ENCODE peak calls at places on chromosomes 4 and X, in ten cellular contexts. G is suprapubic skin, A is GM23338, T is DND-41, L is lower lobe of right lung, P is endodermal cell, W is cardiac muscle cell, Y is fibroblast of lung, V is kidney, B is pancreas. N is an unnamed sample. For H3K4me1, the result is how much of the 10 kb centered on the place peaks cover.

GRCh38 chr4:184328022-184328736 is 110.5 kb upstream of the ENPP6 start:
- DNase-seq in G (no peak), A (no peak), T (no peak), L (no peak), P (peak), W (no peak), Y (no peak), V (no peak), B (no peak), N (no peak)

GRCh38 chr4:40559585-40560465 is 69.8 kb downstream of the RBM47 start:
- DNase-seq in G (no peak), A (no peak), T (no peak), L (no peak), P (no peak), W (no peak), Y (no peak), V (no peak), B (no peak), N (no peak)

GRCh38 chrX:3271485-3272186 is 74.8 kb downstream of the MXRA5 start:
- DNase-seq in G (no peak), A (no peak), T (no peak), L (no peak), P (no peak), W (no peak), Y (peak), V (no peak), B (no peak), N (no peak)

GRCh38 chrX:40009462-40009851 is 88.3 kb downstream of the BCOR start:
- DNase-seq in G (no peak), A (peak), T (no peak), L (no peak), P (peak), W (peak), Y (no peak), V (no peak), B (peak), N (peak)

GRCh38 chr4:22921891-22922290 is 229.2 kb downstream of the GBA3 start:
- DNase-seq in G (no peak), A (no peak), T (no peak), L (no peak), P (no peak), W (no peak), Y (no peak), V (no peak), B (no peak), N (no peak)

GRCh38 chr4:19214591-19214990 is 1037.1 kb upstream of the SLIT2 start:
- DNase-seq in G (no peak), A (no peak), T (no peak), L (no peak), P (no peak), W (no peak), Y (peak), V (no peak), B (no peak), N (no peak)

GRCh38 chr4:80035336-80035735 is 37.7 kb downstream of the ANTXR2 start:
- DNase-seq in G (no peak), A (no peak), T (peak), L (no peak), P (no peak), W (peak), Y (no peak), V (no peak), B (no peak), N (no peak)

GRCh38 chr4:147975902-147976301 is 244.0 kb downstream of the ARHGAP10 start:
- DNase-seq in G (no peak), A (no peak), T (no peak), L (no peak), P (no peak), W (no peak), Y (peak), V (no peak), B (no peak), N (no peak)

GRCh38 chrX:50635811-50636365 is 165.3 kb upstream of the DGKK start:
- DNase-seq in G (no peak), A (no peak), T (no peak), L (no peak), P (no peak), W (no peak), Y (no peak), V (no peak), B (no peak), N (no peak)

GRCh38 chr4:177250056-177250696 is 59.5 kb upstream of the NEIL3 start:
- DNase-seq in G (peak), A (peak), T (peak), L (peak), P (peak), W (peak), Y (peak), V (peak), B (peak), N (peak)

GRCh38 chr4:13173974-13174373 is 310.2 kb downstream of the RAB28 start:
- DNase-seq in G (peak), A (no peak), T (no peak), L (no peak), P (no peak), W (no peak), Y (peak), V (peak), B (no peak), N (peak)

GRCh38 chrX:155997436-155997835 is at the start of gene IL9R:
- DNase-seq in G (no peak), A (no peak), T (peak), L (no peak), P (no peak), W (no peak), Y (no peak), V (no peak), B (no peak), N (no peak)

GRCh38 chr4:185395255-185395955 is at the start of gene LRP2BP:
- DNase-seq in G (no peak), A (no peak), T (no peak), L (no peak), P (no peak), W (no peak), Y (no peak), V (no peak), B (no peak), N (no peak)

GRCh38 chrX:109485470-109486340 is 3.8 kb upstream of the GUCY2F start:
- DNase-seq in G (peak), A (peak), T (peak), L (peak), P (peak), W (peak), Y (peak), V (no peak), B (peak), N (peak)

GRCh38 chr4:127335732-127336131 is 297.0 kb upstream of the INTU start:
- DNase-seq in G (no peak), A (no peak), T (no peak), L (no peak), P (no peak), W (no peak), Y (no peak), V (no peak), B (no peak), N (no peak)

GRCh38 chr4:10069065-10069626 is 47.5 kb downstream of the WDR1 start:
- DNase-seq in G (no peak), A (no peak), T (no peak), L (no peak), P (peak), W (no peak), Y (no peak), V (peak), B (no peak), N (no peak)

GRCh38 chr4:47786958-47787370 is 50.9 kb downstream of the CORIN start:
- DNase-seq in G (no peak), A (no peak), T (no peak), L (no peak), P (no peak), W (no peak), Y (no peak), V (no peak), B (no peak), N (no peak)
- H3K27ac ChIP-seq in G (no peak), A (no peak), T (no peak), L (no peak), P (no peak), W (peak), Y (no peak), V (no peak), B (no peak), N (no peak)

GRCh38 chr4:84916233-84916632 is 50.3 kb downstream of the WDFY3 start:
- DNase-seq in G (no peak), A (peak), T (no peak), L (no peak), P (no peak), W (no peak), Y (peak), V (no peak), B (no peak), N (no peak)

GRCh38 chr4:84920591-84920990 is 45.9 kb downstream of the WDFY3 start:
- DNase-seq in G (no peak), A (no peak), T (no peak), L (no peak), P (no peak), W (no peak), Y (peak), V (no peak), B (no peak), N (no peak)

GRCh38 chr4:84917087-84917821 is 49.2 kb downstream of the WDFY3 start:
- DNase-seq in G (no peak), A (no peak), T (no peak), L (no peak), P (no peak), W (no peak), Y (no peak), V (no peak), B (no peak), N (peak)

GRCh38 chr4:84915396-84915780 is 51.1 kb downstream of the WDFY3 start:
- DNase-seq in G (no peak), A (no peak), T (no peak), L (no peak), P (no peak), W (no peak), Y (no peak), V (no peak), B (no peak), N (no peak)

GRCh38 chr4:84917869-84918600 is 48.5 kb downstream of the WDFY3 start:
- DNase-seq in G (no peak), A (no peak), T (no peak), L (no peak), P (no peak), W (no peak), Y (peak), V (no peak), B (no peak), N (no peak)
- H3K4me1 ChIP-seq in G (under half), A (under half), T (under half), L (under half), P (under half), W (under half), Y (under half), V (under half), B (under half), N (under half)

GRCh38 chr4:102547973-102548372 is 46.8 kb downstream of the NFKB1 start:
- DNase-seq in G (no peak), A (no peak), T (no peak), L (no peak), P (no peak), W (no peak), Y (no peak), V (no peak), B (no peak), N (no peak)

GRCh38 chr4:102541708-102542107 is 40.5 kb downstream of the NFKB1 start:
- DNase-seq in G (no peak), A (peak), T (no peak), L (no peak), P (peak), W (peak), Y (no peak), V (no peak), B (no peak), N (no peak)

GRCh38 chr4:102543529-102543928 is 42.4 kb downstream of the NFKB1 start:
- DNase-seq in G (no peak), A (no peak), T (no peak), L (no peak), P (no peak), W (no peak), Y (no peak), V (no peak), B (no peak), N (no peak)

GRCh38 chr4:102546635-102547034 is 45.5 kb downstream of the NFKB1 start:
- DNase-seq in G (no peak), A (no peak), T (no peak), L (no peak), P (no peak), W (no peak), Y (no peak), V (no peak), B (no peak), N (no peak)

GRCh38 chr4:102543030-102543505 is 41.9 kb downstream of the NFKB1 start:
- DNase-seq in G (no peak), A (no peak), T (no peak), L (no peak), P (no peak), W (no peak), Y (no peak), V (no peak), B (no peak), N (no peak)
- H3K4me3 ChIP-seq in G (no peak), A (no peak), T (no peak), L (no peak), P (no peak), W (no peak), Y (no peak), V (no peak), B (no peak), N (no peak)

GRCh38 chr4:113784497-113785254 is 23.1 kb upstream of the CAMK2D start:
- DNase-seq in G (no peak), A (no peak), T (no peak), L (no peak), P (no peak), W (no peak), Y (peak), V (no peak), B (no peak), N (no peak)
- H3K27ac ChIP-seq in G (no peak), A (no peak), T (no peak), L (no peak), P (no peak), W (no peak), Y (peak), V (no peak), B (no peak), N (no peak)

DNA sequence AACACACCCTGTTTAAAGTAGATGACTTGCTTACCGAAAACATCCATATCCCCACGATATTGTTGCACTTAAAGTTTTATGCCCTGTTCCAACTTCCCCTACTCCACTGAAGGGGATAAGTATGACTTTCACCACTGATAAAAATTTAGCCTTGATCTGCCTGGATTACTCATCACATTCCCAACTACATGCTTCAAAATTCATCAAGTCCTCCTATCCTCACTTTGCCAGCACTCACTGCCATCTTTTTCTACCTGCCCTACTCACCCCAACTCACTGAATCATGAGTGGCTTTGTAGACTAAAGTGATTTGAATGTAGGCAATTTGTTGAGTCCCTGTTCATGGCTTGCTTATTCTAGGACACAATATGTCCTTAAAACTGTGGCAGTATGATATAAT is 12.2 kb upstream of the GPRIN3 start:
- DNase-seq in G (no peak), A (no peak), T (no peak), L (no peak), P (no peak), W (no peak), Y (peak), V (no peak), B (no peak), N (no peak)
- H3K4me1 ChIP-seq in G (under half), A (under half), T (under half), L (under half), P (under half), W (under half), Y (under half), V (under half), B (under half), N (under half)

GRCh38 chr4:173529505-173530325 is at the start of gene HAND2:
- DNase-seq in G (peak), A (peak), T (no peak), L (no peak), P (peak), W (peak), Y (peak), V (no peak), B (peak), N (peak)
- H3K4me3 ChIP-seq in G (peak), A (peak), T (no peak), L (peak), P (peak), W (peak), Y (peak), V (no peak), B (peak), N (peak)

GRCh38 chr4:183192566-183192965 is 93.5 kb downstream of the WWC2 start:
- DNase-seq in G (no peak), A (no peak), T (no peak), L (no peak), P (no peak), W (no peak), Y (no peak), V (no peak), B (no peak), N (no peak)
- H3K27ac ChIP-seq in G (no peak), A (peak), T (no peak), L (no peak), P (no peak), W (no peak), Y (no peak), V (no peak), B (no peak), N (no peak)